ENCODE peak calls at places on chromosomes 1 and 21, in six cellular contexts. C is stomach, N is fibroblast of mammary gland, A is uterus, L is fibroblast of villous mesenchyme, I is AG09309. Y is an unnamed sample.

GRCh38 chr1:160115545-160116276 is at the start of gene ATP1A2:
- DNase-seq in C (no peak), N (no peak), A (no peak), L (no peak), I (no peak), Y (no peak)

GRCh38 chr1:88640060-88640459 is 44.0 kb upstream of the PKN2 start:
- DNase-seq in C (no peak), N (no peak), A (no peak), L (no peak), I (no peak), Y (no peak)

GRCh38 chr21:43337901-43338655 is 88.9 kb downstream of the SIK1 start:
- DNase-seq in C (no peak), N (no peak), A (no peak), L (no peak), I (no peak), Y (no peak)

GRCh38 chr1:117622726-117623125 is 16.9 kb downstream of the TENT5C start:
- DNase-seq in C (no peak), N (no peak), A (no peak), L (peak), I (no peak), Y (no peak)

GRCh38 chr1:211247921-211248320 is 11.2 kb upstream of the RCOR3 start:
- DNase-seq in C (no peak), N (no peak), A (no peak), L (no peak), I (no peak), Y (no peak)

GRCh38 chr1:209748620-209749019 is 7.2 kb upstream of the TRAF3IP3 start:
- DNase-seq in C (no peak), N (no peak), A (no peak), L (no peak), I (no peak), Y (no peak)

GRCh38 chr1:112358798-112359408 is 37.1 kb upstream of the CTTNBP2NL start:
- DNase-seq in C (peak), N (peak), A (peak), L (peak), I (no peak), Y (peak)

GRCh38 chr1:204463125-204464060 is 31.2 kb downstream of the PIK3C2B start:
- DNase-seq in C (no peak), N (peak), A (no peak), L (peak), I (no peak), Y (no peak)

GRCh38 chr1:85224734-85225623 is 24.2 kb upstream of the SYDE2 start:
- DNase-seq in C (peak), N (no peak), A (no peak), L (peak), I (no peak), Y (no peak)

GRCh38 chr1:152167835-152168534 is 9.0 kb upstream of the RPTN start:
- DNase-seq in C (no peak), N (peak), A (no peak), L (peak), I (peak), Y (no peak)

GRCh38 chr1:227946624-227947424 is 908 bp downstream of the WNT9A start:
- DNase-seq in C (peak), N (peak), A (peak), L (peak), I (peak), Y (no peak)

GRCh38 chr1:18009061-18009728 is 98.4 kb upstream of the IGSF21 start:
- DNase-seq in C (no peak), N (no peak), A (no peak), L (no peak), I (no peak), Y (no peak)

GRCh38 chr1:64909021-64909420 is 57.3 kb downstream of the JAK1 start:
- DNase-seq in C (no peak), N (peak), A (no peak), L (no peak), I (no peak), Y (no peak)

GRCh38 chr1:207825719-207826556 is 74.1 kb downstream of the CD46 start:
- DNase-seq in C (peak), N (peak), A (peak), L (peak), I (no peak), Y (peak)

GRCh38 chr1:20494609-20495311 is 8.8 kb upstream of the CAMK2N1 start:
- DNase-seq in C (no peak), N (peak), A (no peak), L (peak), I (peak), Y (peak)

GRCh38 chr21:40177979-40178378 is 310.7 kb downstream of the PCP4 start:
- DNase-seq in C (no peak), N (no peak), A (no peak), L (no peak), I (no peak), Y (no peak)

GRCh38 chr1:66767590-66767989 is 15.3 kb downstream of the DYNLT5 start:
- DNase-seq in C (no peak), N (no peak), A (no peak), L (no peak), I (no peak), Y (no peak)

GRCh38 chr21:29064850-29065481 is 8.5 kb downstream of the CCT8 start:
- DNase-seq in C (no peak), N (no peak), A (no peak), L (no peak), I (no peak), Y (no peak)

GRCh38 chr1:29410476-29410875 is 174.2 kb downstream of the PTPRU start:
- DNase-seq in C (no peak), N (no peak), A (no peak), L (no peak), I (no peak), Y (no peak)

GRCh38 chr1:22201023-22201422 is 58.1 kb upstream of the WNT4 start:
- DNase-seq in C (no peak), N (no peak), A (no peak), L (no peak), I (no peak), Y (no peak)

GRCh38 chr21:46071082-46071481 is 26.8 kb upstream of the COL6A2 start:
- DNase-seq in C (peak), N (no peak), A (peak), L (no peak), I (no peak), Y (no peak)

GRCh38 chr1:183319051-183319450 is 99.1 kb downstream of the NMNAT2 start:
- DNase-seq in C (no peak), N (no peak), A (no peak), L (no peak), I (no peak), Y (no peak)

GRCh38 chr1:16286122-16286521 is 49.1 kb upstream of the CPLANE2 start:
- DNase-seq in C (no peak), N (no peak), A (no peak), L (no peak), I (peak), Y (no peak)

GRCh38 chr1:9435854-9436253 is 103.4 kb upstream of the SLC25A33 start:
- DNase-seq in C (no peak), N (no peak), A (no peak), L (no peak), I (no peak), Y (no peak)

GRCh38 chr1:24443241-24443656 is 27.6 kb downstream of the NIPAL3 start:
- DNase-seq in C (no peak), N (no peak), A (no peak), L (no peak), I (no peak), Y (no peak)

GRCh38 chr1:26759531-26759930 is 28.2 kb upstream of the PIGV start:
- DNase-seq in C (no peak), N (no peak), A (no peak), L (no peak), I (no peak), Y (no peak)

GRCh38 chr1:26758358-26758757 is 29.4 kb upstream of the PIGV start:
- DNase-seq in C (no peak), N (no peak), A (no peak), L (no peak), I (no peak), Y (no peak)

DNA sequence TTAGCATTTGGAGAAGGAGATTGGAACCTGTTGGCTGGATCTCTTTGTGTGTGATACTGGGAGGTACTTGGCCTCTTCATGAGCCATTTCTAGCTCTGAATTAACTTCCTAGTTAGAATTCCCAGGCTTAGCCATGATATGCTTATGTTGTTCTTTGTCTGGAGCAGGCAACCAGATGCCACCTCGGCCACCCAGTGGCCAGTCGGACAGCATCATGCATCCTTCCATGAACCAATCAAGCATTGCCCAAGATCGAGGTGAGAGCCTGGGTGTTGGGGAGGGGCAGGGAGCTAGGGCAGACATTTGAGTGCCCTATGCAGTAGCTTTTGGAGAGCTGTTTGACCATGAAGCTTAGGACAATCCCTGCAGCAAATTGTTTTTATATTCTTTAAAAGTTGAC is 26.5 kb upstream of the PIGV start:
- DNase-seq in C (no peak), N (no peak), A (no peak), L (no peak), I (no peak), Y (no peak)
- TF ChIP-seq CTCF in C (no peak), N (peak), A (no peak), L (no peak), I (peak), Y (no peak)

DNA sequence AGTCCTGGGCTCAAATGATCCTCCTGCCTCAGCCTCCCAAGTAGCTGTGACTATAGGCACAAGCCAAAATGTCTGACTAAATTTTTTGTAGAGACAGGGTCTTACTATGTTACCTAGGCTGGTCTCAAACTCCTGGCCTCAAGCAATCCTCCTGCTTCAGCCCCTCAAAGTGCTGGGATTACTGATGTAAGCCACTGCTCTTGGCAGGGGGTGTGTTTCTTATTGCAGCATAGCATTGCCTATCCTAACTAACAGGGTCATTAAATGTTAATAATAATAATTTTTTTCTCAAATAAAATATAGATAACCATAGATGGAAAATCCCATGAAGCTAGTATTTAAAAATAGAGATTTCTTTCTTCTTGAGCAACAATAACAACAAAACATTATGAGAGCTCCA is 52.4 kb downstream of the EXO1 start:
- DNase-seq in C (no peak), N (no peak), A (no peak), L (no peak), I (no peak), Y (no peak)
- TF ChIP-seq CTCF in C (no peak), N (no peak), A (no peak), L (no peak), I (no peak), Y (no peak)

DNA sequence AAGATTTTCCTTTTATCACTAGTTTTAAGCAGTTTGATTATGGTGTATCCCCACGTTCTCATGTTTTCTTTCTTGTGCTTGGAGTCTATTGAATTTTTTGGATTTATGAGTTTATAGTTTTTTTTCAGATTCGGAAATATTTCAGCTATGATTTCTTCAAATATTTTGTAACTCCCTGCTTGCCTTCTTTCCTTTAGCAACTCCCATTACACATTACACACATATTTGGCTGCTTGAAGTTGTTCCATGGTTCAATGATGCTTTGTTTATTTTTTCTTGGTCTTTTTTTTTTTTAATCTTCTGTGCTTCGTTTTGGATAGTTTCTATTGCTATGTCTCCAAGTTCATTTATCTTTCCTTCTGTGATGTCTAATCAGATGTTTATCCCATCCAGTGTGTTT is 48.5 kb upstream of the WARS2 start:
- DNase-seq in C (no peak), N (peak), A (no peak), L (peak), I (no peak), Y (peak)
- TF ChIP-seq CTCF in C (no peak), N (no peak), A (no peak), L (no peak), I (no peak), Y (no peak)

DNA sequence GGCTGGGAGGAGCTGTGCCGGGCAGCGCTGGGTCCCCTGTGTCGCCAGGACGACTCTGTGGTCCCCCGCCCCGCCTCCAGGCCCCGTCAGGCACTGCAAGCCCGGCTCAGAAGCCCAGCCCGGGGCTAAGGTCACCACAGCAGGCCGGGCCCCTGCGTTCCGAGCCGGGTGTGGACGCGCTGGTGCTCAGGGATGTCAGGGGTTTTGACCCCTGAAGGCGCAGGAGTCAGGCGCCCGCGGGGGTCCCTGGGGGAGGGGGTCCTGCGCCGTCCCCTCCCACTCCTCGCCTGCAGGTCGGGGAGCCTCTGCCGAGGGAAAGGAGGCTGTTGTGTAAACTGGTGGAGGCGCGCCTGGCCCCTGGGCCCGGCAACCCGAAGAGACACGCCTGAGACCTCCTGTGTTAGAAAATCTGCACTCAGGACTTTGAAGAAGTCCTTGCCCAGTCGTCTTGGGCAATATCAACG is 23.7 kb upstream of the TMEM54 start:
- DNase-seq in C (peak), N (no peak), A (no peak), L (no peak), I (no peak), Y (no peak)
- TF ChIP-seq CTCF in C (peak), N (no peak), A (no peak), L (no peak), I (no peak), Y (no peak)

GRCh38 chr1:157819215-157819614 is 705 bp downstream of the FCRL1 start:
- DNase-seq in C (no peak), N (no peak), A (no peak), L (no peak), I (no peak), Y (no peak)

GRCh38 chr1:157820299-157820698 is 379 bp upstream of the FCRL1 start:
- DNase-seq in C (no peak), N (no peak), A (no peak), L (no peak), I (no peak), Y (no peak)

GRCh38 chr1:157819886-157820285 is at the start of gene FCRL1:
- DNase-seq in C (no peak), N (no peak), A (no peak), L (no peak), I (no peak), Y (no peak)
- TF ChIP-seq CTCF in C (no peak), N (no peak), A (no peak), L (no peak), I (no peak), Y (no peak)

DNA sequence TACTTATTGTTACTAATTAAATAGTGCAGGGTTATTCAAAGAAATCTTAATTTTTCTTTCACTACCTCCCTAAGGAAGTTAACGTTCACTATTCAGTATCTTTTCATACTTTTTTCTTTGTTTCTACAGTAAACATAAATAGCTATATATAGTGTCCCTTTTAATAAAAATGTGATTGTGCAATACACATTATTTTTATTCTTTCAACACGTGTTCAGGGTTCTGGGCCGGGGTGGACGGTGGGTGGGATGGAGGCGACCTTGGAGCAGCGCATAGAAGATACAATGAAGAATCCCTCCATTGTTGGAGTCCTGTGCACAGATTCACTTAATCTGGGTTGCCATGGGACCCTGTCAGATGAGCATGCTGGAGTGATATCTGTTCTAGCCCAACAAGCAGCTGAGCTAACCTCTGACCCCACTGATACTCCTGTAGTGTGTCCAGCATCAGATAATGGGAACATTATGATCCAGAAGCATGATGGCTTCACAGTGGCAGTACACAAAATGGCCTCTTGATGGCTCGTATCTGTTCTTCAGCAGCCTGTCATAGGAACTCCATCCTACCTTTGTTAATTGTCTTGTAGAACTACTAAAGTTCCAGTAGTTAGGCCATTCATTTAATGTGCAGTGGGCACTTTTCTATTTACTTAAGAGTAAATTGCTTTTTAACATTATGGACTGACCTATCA is 155.9 kb upstream of the L1TD1 start:
- DNase-seq in C (no peak), N (no peak), A (no peak), L (no peak), I (no peak), Y (no peak)
- TF ChIP-seq CTCF in C (no peak), N (peak), A (no peak), L (no peak), I (no peak), Y (no peak)

GRCh38 chr1:197917553-197917812 is 311 bp downstream of the LHX9 start:
- DNase-seq in C (no peak), N (no peak), A (no peak), L (no peak), I (no peak), Y (no peak)

GRCh38 chr1:197917813-197918646 is 858 bp downstream of the LHX9 start:
- DNase-seq in C (no peak), N (no peak), A (no peak), L (no peak), I (no peak), Y (no peak)

GRCh38 chr1:197915217-197915616 is 2.0 kb upstream of the LHX9 start:
- DNase-seq in C (no peak), N (no peak), A (no peak), L (no peak), I (no peak), Y (no peak)

GRCh38 chr1:197914510-197914909 is 2.7 kb upstream of the LHX9 start:
- DNase-seq in C (no peak), N (no peak), A (no peak), L (no peak), I (no peak), Y (no peak)

DNA sequence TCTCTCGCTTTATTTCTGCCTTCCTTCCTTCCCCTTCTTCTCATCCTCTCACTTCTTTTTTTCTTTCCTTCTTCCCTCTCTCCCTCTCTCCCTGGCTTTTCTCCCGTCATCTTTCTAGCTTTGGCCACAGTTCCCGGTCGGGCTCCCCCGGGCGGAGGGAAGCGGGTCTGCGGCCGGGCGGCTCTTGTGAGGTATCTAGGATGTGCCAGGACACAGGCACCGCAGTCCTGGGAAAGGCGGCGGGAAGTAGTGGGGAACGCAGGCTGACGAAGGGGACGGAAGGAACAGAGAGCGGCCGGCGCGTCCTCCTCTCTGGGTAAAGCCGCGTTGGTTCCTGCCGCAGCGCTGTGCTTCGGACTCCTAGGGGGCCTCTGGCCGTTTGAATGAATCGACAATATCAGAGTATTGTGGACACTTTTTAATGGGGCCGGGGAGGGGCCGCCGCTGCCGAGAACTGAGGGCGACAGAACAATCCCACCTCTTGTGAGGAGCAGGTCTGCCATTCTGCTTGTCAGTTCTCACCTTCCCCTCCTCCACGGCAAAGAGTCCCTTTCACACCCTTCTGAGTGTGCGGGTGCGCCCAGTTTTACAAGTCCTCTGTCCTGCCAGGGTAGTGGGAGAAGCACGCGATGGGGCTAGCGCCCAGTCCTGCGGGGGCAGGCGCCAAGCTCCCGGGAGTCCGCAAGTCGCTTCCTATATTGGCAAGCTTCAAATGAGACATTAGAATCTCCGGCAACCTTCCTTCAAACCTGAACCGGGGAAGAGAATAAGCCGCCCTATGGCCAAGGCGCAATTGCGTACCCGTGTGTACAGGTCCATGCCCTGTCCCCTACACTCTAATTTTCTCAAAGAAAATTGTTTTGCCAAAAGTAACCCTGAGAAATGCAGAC is 1.1 kb upstream of the LHX9 start:
- DNase-seq in C (no peak), N (peak), A (peak), L (peak), I (peak), Y (no peak)
- TF ChIP-seq CTCF in C (peak), N (peak), A (no peak), L (peak), I (peak), Y (peak)